ENCODE peak calls at places on chromosome 16, in six cellular contexts. T is lung; R is T-cell; M is astrocyte of the cerebellum; G is activated gamma-delta T cell treated with Interleukin-2 at 50 U/mL for 16 hours; W is activated effector memory CD4-positive, alpha-beta T cell treated with Interleukin-2 at 50 U/mL for 16 hours. B is an unnamed sample.

GRCh38 chr16:88844412-88845118 is 12.2 kb downstream of the GALNS start:
- DNase-seq in T (no peak), R (no peak), M (no peak), G (no peak), W (no peak), B (no peak)

GRCh38 chr16:81163671-81164070 is 67.5 kb upstream of the GCSH start:
- DNase-seq in T (no peak), R (no peak), M (no peak), G (no peak), W (no peak), B (no peak)

GRCh38 chr16:60261425-60261824 is 1527.3 kb upstream of the GOT2 start:
- DNase-seq in T (no peak), R (no peak), M (no peak), G (no peak), W (no peak), B (no peak)

GRCh38 chr16:12507366-12507765 is 296.3 kb downstream of the CPPED1 start:
- DNase-seq in T (no peak), R (no peak), M (no peak), G (no peak), W (no peak), B (no peak)

GRCh38 chr16:1383556-1383955 is 30.9 kb downstream of the UNKL start:
- DNase-seq in T (no peak), R (no peak), M (no peak), G (no peak), W (no peak), B (no peak)

GRCh38 chr16:546909-547770 is 13.1 kb upstream of the PRR35 start:
- DNase-seq in T (peak), R (peak), M (no peak), G (peak), W (peak), B (no peak)

GRCh38 chr16:88634141-88634993 is 4.0 kb upstream of the IL17C start:
- DNase-seq in T (peak), R (peak), M (no peak), G (peak), W (peak), B (no peak)

GRCh38 chr16:86826931-86827330 is 248.6 kb downstream of the FOXL1 start:
- DNase-seq in T (no peak), R (no peak), M (no peak), G (no peak), W (no peak), B (no peak)

GRCh38 chr16:81251871-81252270 is 13.4 kb downstream of the BCO1 start:
- DNase-seq in T (no peak), R (no peak), M (no peak), G (no peak), W (no peak), B (no peak)

GRCh38 chr16:73092236-73092781 is 44.4 kb upstream of the ZFHX3 start:
- DNase-seq in T (no peak), R (no peak), M (no peak), G (no peak), W (no peak), B (no peak)

B was measured in smooth muscle cell of the brain vasculature.